ENCODE peak calls at places on chromosomes 11 and 22, in eight cellular contexts. C, J, X, P, Y, H, R and O are unnamed samples.

GRCh38 chr11:45803981-45804805 is 756 bp upstream of the SLC35C1 start:
- DNase-seq in C (peak; percentile 52), J (no peak), X (peak; percentile 35), P (peak; percentile 54), Y (peak; percentile 39), H (no peak), R (peak; percentile 55), O (peak; percentile 55)

GRCh38 chr11:122153746-122154145 is 37.7 kb upstream of the BLID start:
- DNase-seq in C (no peak), J (no peak), X (no peak), P (no peak), Y (no peak), H (no peak), R (no peak), O (no peak)

GRCh38 chr11:62536301-62536957 is 10.2 kb downstream of the AHNAK start:
- DNase-seq in C (no peak), J (no peak), X (no peak), P (no peak), Y (no peak), H (no peak), R (no peak), O (no peak)

GRCh38 chr11:83835423-83835822 is 549.3 kb upstream of the CCDC90B start:
- DNase-seq in C (no peak), J (no peak), X (no peak), P (peak; percentile 11), Y (no peak), H (no peak), R (peak; percentile 8), O (peak; percentile 16)

GRCh38 chr11:65424200-65425104 is 1.9 kb downstream of the NEAT1 start:
- DNase-seq in C (no peak), J (no peak), X (no peak), P (peak; percentile 51), Y (no peak), H (no peak), R (no peak), O (no peak)

GRCh38 chr11:12288212-12288933 is 89.0 kb upstream of the PARVA start:
- DNase-seq in C (peak; percentile 86), J (no peak), X (peak; percentile 29), P (peak; percentile 93), Y (peak; percentile 89), H (no peak), R (peak; percentile 74), O (peak; percentile 65)

GRCh38 chr11:62611705-62612365 is 740 bp downstream of the EML3 start:
- DNase-seq in C (no peak), J (no peak), X (no peak), P (peak; percentile 52), Y (no peak), H (no peak), R (peak; percentile 78), O (peak; percentile 49)

GRCh38 chr11:117563556-117563955 is 233.5 kb downstream of the DSCAML1 start:
- DNase-seq in C (no peak), J (no peak), X (no peak), P (no peak), Y (no peak), H (no peak), R (no peak), O (no peak)

GRCh38 chr11:28963189-28963588 is 855.0 kb downstream of the METTL15 start:
- DNase-seq in C (no peak), J (no peak), X (no peak), P (peak; percentile 92), Y (no peak), H (no peak), R (no peak), O (no peak)

GRCh38 chr11:73240190-73240781 is 22.2 kb downstream of the P2RY2 start:
- DNase-seq in C (no peak), J (no peak), X (no peak), P (peak; percentile 47), Y (no peak), H (no peak), R (no peak), O (no peak)

GRCh38 chr11:119315139-119316016 is 1.6 kb downstream of the MCAM start:
- DNase-seq in C (no peak), J (no peak), X (no peak), P (no peak), Y (peak; percentile 65), H (no peak), R (peak; percentile 68), O (peak; percentile 73)

GRCh38 chr11:36292311-36292722 is 3.1 kb upstream of the COMMD9 start:
- DNase-seq in C (peak; percentile 48), J (peak; percentile 5), X (no peak), P (peak; percentile 54), Y (no peak), H (no peak), R (peak; percentile 73), O (peak; percentile 80)

GRCh38 chr11:128777369-128778011 is 83.6 kb downstream of the FLI1 start:
- DNase-seq in C (no peak), J (no peak), X (no peak), P (no peak), Y (no peak), H (no peak), R (no peak), O (no peak)

GRCh38 chr11:67436459-67437081 is 912 bp downstream of the PTPRCAP start:
- DNase-seq in C (no peak), J (peak; percentile 68), X (no peak), P (no peak), Y (no peak), H (no peak), R (peak; percentile 93), O (peak; percentile 91)

GRCh38 chr11:75223954-75224643 is 16.5 kb upstream of the TPBGL start:
- DNase-seq in C (no peak), J (no peak), X (no peak), P (no peak), Y (no peak), H (no peak), R (no peak), O (no peak)

GRCh38 chr11:121929581-121929980 is 186.4 kb downstream of the BLID start:
- DNase-seq in C (no peak), J (no peak), X (no peak), P (peak; percentile 46), Y (peak; percentile 41), H (no peak), R (no peak), O (no peak)

GRCh38 chr22:19111140-19111539 is 11.1 kb downstream of the DGCR2 start:
- DNase-seq in C (no peak), J (no peak), X (no peak), P (no peak), Y (no peak), H (no peak), R (no peak), O (no peak)

GRCh38 chr11:47923667-47924066 is 56.7 kb upstream of the PTPRJ start:
- DNase-seq in C (no peak), J (no peak), X (no peak), P (no peak), Y (no peak), H (no peak), R (no peak), O (no peak)

GRCh38 chr11:19437760-19438159 is 197.0 kb upstream of the E2F8 start:
- DNase-seq in C (no peak), J (no peak), X (no peak), P (peak; percentile 76), Y (peak; percentile 40), H (no peak), R (no peak), O (no peak)

GRCh38 chr11:126751242-126751641 is 249.3 kb downstream of the KIRREL3 start:
- DNase-seq in C (no peak), J (no peak), X (no peak), P (no peak), Y (no peak), H (no peak), R (no peak), O (no peak)

GRCh38 chr11:79794484-79795393 is 353.9 kb upstream of the TENM4 start:
- DNase-seq in C (no peak), J (no peak), X (no peak), P (no peak), Y (no peak), H (no peak), R (no peak), O (no peak)